ENCODE peak calls at places on chromosomes 3 and 15, in four cellular contexts. O is prostate gland, D is transverse colon, K is suprapubic skin. N is an unnamed sample. For H3K27me3 and H3K36me3, the result is how much of the 10 kb centered on the place peaks cover.

GRCh38 chr3:194869482-194870169 is 183.9 kb downstream of the FAM43A start:
- DNase-seq in D (no peak), O (no peak), K (no peak), N (no peak)

GRCh38 chr3:30511524-30512278 is 94.7 kb upstream of the TGFBR2 start:
- DNase-seq in D (no peak), K (no peak), O (no peak), N (no peak)

GRCh38 chr3:73453676-73454075 is 171.1 kb downstream of the PDZRN3 start:
- DNase-seq in K (no peak), O (no peak), D (no peak), N (no peak)

GRCh38 chr3:8964436-8965370 is 1.4 kb upstream of the RAD18 start:
- DNase-seq in K (no peak), O (peak), D (peak), N (no peak)

GRCh38 chr3:128573707-128574162 is 76.9 kb downstream of the RPN1 start:
- DNase-seq in D (no peak), O (no peak), K (no peak), N (no peak)

GRCh38 chr15:80996247-80996646 is 4.5 kb upstream of the TLNRD1 start:
- DNase-seq in K (no peak), D (no peak), O (no peak), N (no peak)

GRCh38 chr3:185928532-185928931 is 9.3 kb downstream of the TRA2B start:
- DNase-seq in D (no peak), O (no peak), K (no peak), N (no peak)

GRCh38 chr3:170717410-170718402 is 131.8 kb upstream of the SLC7A14 start:
- DNase-seq in D (no peak), O (no peak), K (no peak), N (no peak)

GRCh38 chr15:67174864-67175573 is 79.4 kb downstream of the AAGAB start:
- DNase-seq in K (no peak), D (no peak), O (no peak), N (no peak)

GRCh38 chr3:105093853-105094252 is 272.9 kb upstream of the ALCAM start:
- DNase-seq in K (no peak), O (no peak), D (no peak), N (no peak)

GRCh38 chr3:118501152-118501551 is 533.5 kb downstream of the IGSF11 start:
- DNase-seq in O (peak), D (peak), K (no peak), N (peak)

GRCh38 chr3:193829781-193830180 is 236.8 kb downstream of the OPA1 start:
- DNase-seq in O (peak), D (peak), K (no peak), N (peak)

GRCh38 chr3:127728417-127728816 is 55.7 kb downstream of the ABTB1 start:
- DNase-seq in K (peak), O (no peak), D (no peak), N (no peak)

GRCh38 chr3:170037463-170038433 is at the start of gene GPR160:
- DNase-seq in K (peak), D (peak), O (peak), N (peak)

GRCh38 chr15:39472661-39473657 is 107.9 kb upstream of the THBS1 start:
- DNase-seq in O (no peak), K (peak), D (peak), N (no peak)

GRCh38 chr3:94098487-94098886 is 35.6 kb downstream of the NSUN3 start:
- DNase-seq in D (no peak), K (no peak), O (no peak), N (no peak)

GRCh38 chr15:46956456-46956855 is 760.8 kb upstream of the SEMA6D start:
- DNase-seq in K (no peak), O (no peak), D (no peak), N (no peak)

GRCh38 chr3:32843504-32844321 is 25.9 kb downstream of the TRIM71 start:
- DNase-seq in O (no peak), D (no peak), K (no peak), N (no peak)

GRCh38 chr3:49005998-49006397 is 1.2 kb upstream of the WDR6 start:
- DNase-seq in K (no peak), D (no peak), O (no peak), N (no peak)

GRCh38 chr3:36907911-36908646 is 36.8 kb downstream of the TRANK1 start:
- DNase-seq in D (peak), O (peak), K (no peak), N (peak)

GRCh38 chr3:27040674-27041073 is 328.5 kb downstream of the NEK10 start:
- DNase-seq in O (no peak), D (no peak), K (no peak), N (no peak)

GRCh38 chr15:89231832-89232231 is 10.5 kb upstream of the RLBP1 start:
- DNase-seq in D (no peak), K (no peak), O (no peak), N (no peak)

GRCh38 chr3:188106454-188106853 is 47.5 kb upstream of the LPP start:
- DNase-seq in K (no peak), O (no peak), D (no peak), N (no peak)
- TF ChIP-seq POLR2AphosphoS5 in K (no peak), O (no peak), D (no peak), N (no peak)

GRCh38 chr3:114089675-114090074 is 33.1 kb downstream of the QTRT2 start:
- DNase-seq in D (no peak), K (no peak), O (no peak), N (no peak)

GRCh38 chr3:114093001-114093350 is 36.4 kb downstream of the QTRT2 start:
- DNase-seq in K (no peak), O (no peak), D (no peak), N (no peak)

GRCh38 chr3:114095808-114096207 is 39.3 kb downstream of the QTRT2 start:
- DNase-seq in K (no peak), D (no peak), O (no peak), N (no peak)

GRCh38 chr3:114092151-114093000 is 35.8 kb downstream of the QTRT2 start:
- DNase-seq in O (no peak), D (no peak), K (no peak), N (no peak)

DNA sequence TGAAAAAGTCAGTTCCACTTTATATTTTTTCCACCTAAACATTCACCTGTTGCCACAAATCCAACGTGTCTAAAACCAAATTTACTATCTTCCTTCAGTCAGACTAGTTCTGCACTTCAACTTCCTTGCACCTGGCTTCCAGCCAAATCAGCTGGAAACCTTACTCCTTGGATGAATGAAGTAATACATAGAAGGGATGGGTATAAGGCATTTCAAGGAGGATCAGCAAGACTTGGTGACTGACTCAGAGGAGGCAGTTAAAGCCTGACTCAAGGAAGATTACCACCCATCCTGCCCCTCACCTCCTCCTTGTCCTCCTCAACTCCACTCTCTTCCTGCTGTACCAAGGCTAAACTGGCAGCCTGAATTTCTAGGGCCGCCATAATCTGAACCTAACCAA is 37.1 kb downstream of the QTRT2 start:
- DNase-seq in K (no peak), O (peak), D (peak), N (no peak)
- H3K27me3 ChIP-seq in K (under half), O (under half), D (under half), N (under half)

DNA sequence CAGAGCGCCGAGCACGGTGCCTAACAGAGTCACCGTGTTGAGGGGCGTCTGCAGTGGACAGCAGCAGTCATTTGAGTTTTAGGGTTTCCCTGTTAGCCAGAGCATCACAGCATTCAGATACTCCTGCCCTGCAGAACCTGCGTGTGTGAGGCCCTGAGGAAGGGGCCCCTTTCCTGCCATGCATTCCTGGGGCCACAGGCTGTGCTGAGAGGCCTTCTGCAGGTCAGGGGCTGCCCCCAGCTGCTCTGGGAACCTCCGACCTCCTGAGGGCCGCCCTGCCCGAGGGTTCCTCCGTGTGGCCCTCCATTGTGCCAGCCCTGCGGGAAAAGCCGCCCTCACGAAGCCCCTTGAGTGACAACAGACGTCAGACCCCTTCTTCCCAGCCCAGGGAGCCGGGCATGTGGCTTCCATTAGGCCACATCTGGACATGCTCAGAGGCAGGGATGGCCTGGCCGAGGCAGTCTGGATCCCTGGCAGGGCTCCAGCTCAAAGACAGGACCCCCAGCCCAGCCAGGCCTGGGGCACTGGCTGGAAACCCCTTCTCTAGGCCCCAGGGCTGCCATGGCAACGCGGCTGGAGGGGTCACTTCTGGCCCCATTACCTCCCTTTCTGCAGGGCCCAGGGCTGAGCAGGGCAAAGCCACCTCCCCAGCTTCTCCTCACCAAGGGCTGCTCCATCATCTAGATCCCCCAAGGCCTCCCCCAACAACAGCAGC is 25.3 kb downstream of the FBLN2 start:
- DNase-seq in K (no peak), D (no peak), O (no peak), N (no peak)
- H3K36me3 ChIP-seq in K (under half), D (under half), O (under half), N (under half)

DNA sequence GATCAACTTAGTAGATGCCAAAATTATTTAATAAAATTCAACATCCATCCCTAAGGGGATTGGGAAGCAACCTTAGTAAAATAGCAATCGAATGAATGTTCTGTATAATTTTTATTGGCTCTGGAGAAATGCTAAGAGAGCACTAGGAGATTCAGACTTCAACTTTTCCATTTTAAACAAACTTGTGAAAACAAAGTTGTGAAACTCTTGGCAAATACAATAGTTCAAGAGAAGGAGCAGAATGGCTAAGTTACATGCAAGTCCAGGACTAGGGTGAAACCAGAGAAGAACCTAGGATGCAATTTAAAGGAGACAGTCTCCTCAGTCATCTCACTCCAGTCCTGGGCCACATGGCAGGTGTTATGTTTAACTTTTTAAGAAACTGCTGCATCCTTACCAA is 16.7 kb upstream of the ZNF280D start:
- DNase-seq in O (no peak), D (no peak), K (no peak), N (no peak)
- TF ChIP-seq POLR2AphosphoS5 in O (no peak), D (no peak), K (no peak), N (no peak)

GRCh38 chr15:52113246-52113645 is 671 bp upstream of the BCL2L10 start:
- DNase-seq in O (no peak), K (no peak), D (no peak), N (no peak)
- H3K27me3 ChIP-seq in O (under half), K (under half), D (under half), N (under half)

DNA sequence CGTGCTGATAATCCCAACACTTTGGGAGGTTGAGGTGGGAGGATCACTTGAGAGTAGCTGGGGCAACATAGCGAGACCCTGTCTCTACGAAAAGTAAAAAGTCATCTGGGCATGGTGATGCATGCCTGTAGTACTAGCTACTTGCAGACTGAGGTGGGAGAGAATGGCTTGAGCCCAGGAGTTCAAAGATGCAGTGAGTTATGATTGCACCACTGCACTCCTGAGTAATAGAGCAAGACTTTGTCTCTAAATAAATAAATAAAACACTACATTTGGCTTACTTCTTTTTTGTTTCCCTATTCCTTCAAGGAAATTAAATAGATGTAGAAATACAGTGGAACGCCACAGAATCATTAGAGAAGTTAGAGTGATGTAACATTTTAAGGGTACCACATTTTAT is 20.1 kb upstream of the LDHAL6B start:
- DNase-seq in K (no peak), O (no peak), D (no peak), N (no peak)
- H3K36me3 ChIP-seq in K (half or more), O (under half), D (under half), N (under half)

DNA sequence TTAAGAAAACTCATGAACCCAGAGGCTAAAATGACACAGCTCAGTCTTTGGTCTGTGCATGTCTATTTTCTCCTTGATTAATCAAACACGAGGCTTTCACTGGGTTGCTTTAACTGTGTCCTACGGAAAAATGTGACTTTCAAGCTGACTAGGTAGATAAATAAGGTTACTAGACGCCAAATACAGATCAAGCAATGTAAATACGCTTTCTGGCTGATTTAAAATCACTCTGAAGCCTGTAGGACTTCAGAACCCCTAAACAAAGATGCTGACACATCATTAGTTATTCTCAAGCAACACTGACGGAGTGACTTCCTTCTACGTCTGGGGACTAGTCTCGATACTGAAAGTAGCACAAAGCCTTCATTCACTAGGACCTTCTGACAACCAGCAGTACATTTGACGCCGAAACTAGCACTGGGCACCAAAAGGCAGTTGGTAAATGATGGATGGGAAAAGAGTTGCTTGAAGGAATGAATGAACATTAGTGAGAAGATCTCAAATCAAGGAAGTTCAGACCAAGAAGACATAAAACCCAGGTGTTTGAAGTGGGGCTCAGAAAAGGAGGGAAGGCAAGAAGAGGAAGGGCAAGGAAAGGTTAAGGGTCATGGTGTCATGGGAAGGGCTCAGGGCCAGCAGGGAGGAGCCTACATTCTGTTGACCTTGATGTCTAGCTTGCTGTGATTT is 67.1 kb upstream of the CDV3 start:
- DNase-seq in O (no peak), D (peak), K (no peak), N (no peak)
- TF ChIP-seq POLR2AphosphoS5 in O (no peak), D (no peak), K (no peak), N (no peak)

DNA sequence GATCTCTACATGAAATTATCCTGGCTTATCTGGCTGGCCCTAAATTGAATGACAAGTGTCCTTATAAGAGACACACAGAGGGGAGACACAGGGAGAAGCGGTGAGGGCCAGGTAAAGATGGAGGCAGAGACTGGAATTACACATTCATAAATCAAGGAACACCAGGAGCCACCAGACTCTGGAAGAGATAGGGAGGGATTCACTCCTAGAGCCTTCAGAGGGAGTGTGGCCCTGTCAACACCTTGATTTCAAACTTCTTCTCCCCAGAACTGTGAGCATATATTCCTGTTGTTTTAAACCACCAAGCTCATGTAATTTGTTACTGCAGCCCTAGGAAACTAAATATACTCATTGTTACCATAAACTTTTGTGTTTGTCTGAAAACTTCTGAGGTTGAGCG is 193.7 kb downstream of the THRB start:
- DNase-seq in D (no peak), K (no peak), O (no peak), N (no peak)
- H3K27me3 ChIP-seq in D (under half), K (under half), O (under half), N (under half)

DNA sequence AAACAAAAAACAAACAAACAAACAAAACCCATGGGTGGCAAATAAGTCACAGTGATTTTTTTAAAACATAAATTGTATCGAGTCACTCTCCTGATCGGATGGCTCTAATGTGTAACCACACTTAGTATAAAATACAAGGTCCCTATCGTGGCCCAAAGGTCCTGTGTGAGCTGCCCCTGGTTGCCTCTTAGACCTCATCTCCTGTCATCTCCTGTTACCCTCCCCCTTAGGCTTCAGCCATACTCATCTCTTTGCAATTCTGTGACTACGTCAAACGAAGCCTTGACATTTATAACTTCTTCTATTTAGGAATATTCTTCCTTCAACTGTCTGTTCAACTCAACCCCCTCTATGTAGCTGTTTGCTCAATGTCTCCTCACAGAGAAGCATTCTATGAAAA is 43.9 kb upstream of the TTBK2 start:
- DNase-seq in O (no peak), K (no peak), D (no peak), N (no peak)
- H3K36me3 ChIP-seq in O (under half), K (half or more), D (half or more), N (under half)

N was measured in breast epithelium.